ENCODE peak calls at places on chromosomes 5 and 9, in eight cellular contexts. N, U, Q, B, S, W, E and V are unnamed samples.

GRCh38 chr5:69265931-69266330 is 31.2 kb downstream of the CDK7 start:
- DNase-seq in N (no peak), U (no peak), Q (no peak), B (no peak), S (peak), W (no peak), E (no peak), V (no peak)

GRCh38 chr9:93295031-93295430 is 111.1 kb downstream of the WNK2 start:
- DNase-seq in N (peak), U (no peak), Q (no peak), B (no peak), S (no peak), W (peak), E (no peak), V (peak)

GRCh38 chr9:121654497-121655140 is 3.2 kb downstream of the DAB2IP start:
- DNase-seq in N (no peak), U (no peak), Q (no peak), B (no peak), S (no peak), W (no peak), E (no peak), V (no peak)

GRCh38 chr5:36528588-36528987 is 77.8 kb upstream of the SLC1A3 start:
- DNase-seq in N (no peak), U (no peak), Q (no peak), B (no peak), S (no peak), W (no peak), E (no peak), V (no peak)

GRCh38 chr9:133961226-133962165 is 30.6 kb downstream of the VAV2 start:
- DNase-seq in N (no peak), U (no peak), Q (no peak), B (no peak), S (no peak), W (no peak), E (no peak), V (peak)

GRCh38 chr9:14532716-14533115 is 160.5 kb downstream of the ZDHHC21 start:
- DNase-seq in N (peak), U (no peak), Q (no peak), B (no peak), S (peak), W (no peak), E (peak), V (no peak)

GRCh38 chr9:14836885-14837284 is 73.3 kb downstream of the FREM1 start:
- DNase-seq in N (no peak), U (no peak), Q (no peak), B (no peak), S (no peak), W (no peak), E (no peak), V (no peak)

GRCh38 chr5:101160002-101160401 is 256.9 kb upstream of the ST8SIA4 start:
- DNase-seq in N (no peak), U (no peak), Q (peak), B (no peak), S (no peak), W (no peak), E (no peak), V (no peak)

GRCh38 chr5:147413266-147413665 is 96.6 kb downstream of the DPYSL3 start:
- DNase-seq in N (no peak), U (peak), Q (no peak), B (no peak), S (no peak), W (no peak), E (no peak), V (no peak)

GRCh38 chr5:8005416-8005815 is 136.5 kb downstream of the MTRR start:
- DNase-seq in N (no peak), U (no peak), Q (no peak), B (no peak), S (no peak), W (no peak), E (no peak), V (no peak)

GRCh38 chr9:37413311-37413710 is 9.2 kb upstream of the GRHPR start:
- DNase-seq in N (no peak), U (peak), Q (no peak), B (no peak), S (peak), W (no peak), E (no peak), V (no peak)

GRCh38 chr5:96151891-96152290 is 190.2 kb upstream of the ELL2 start:
- DNase-seq in N (peak), U (no peak), Q (no peak), B (no peak), S (peak), W (no peak), E (no peak), V (no peak)

GRCh38 chr9:130532426-130532825 is 47.0 kb upstream of the FUBP3 start:
- DNase-seq in N (no peak), U (no peak), Q (no peak), B (no peak), S (no peak), W (no peak), E (peak), V (no peak)

GRCh38 chr9:73153793-73154227 is 2.1 kb downstream of the ANXA1 start:
- DNase-seq in N (peak), U (peak), Q (peak), B (no peak), S (peak), W (no peak), E (peak), V (no peak)

GRCh38 chr9:136784249-136784996 is 6.7 kb upstream of the TMEM141 start:
- DNase-seq in N (peak), U (no peak), Q (no peak), B (no peak), S (peak), W (no peak), E (peak), V (no peak)

GRCh38 chr9:81389569-81389993 is 299.8 kb downstream of the TLE1 start:
- DNase-seq in N (peak), U (peak), Q (peak), B (no peak), S (peak), W (peak), E (peak), V (peak)